ENCODE peak calls at places on chromosomes 11 and 22, in four cellular contexts. O, C, N and G are unnamed samples.

GRCh38 chr11:70191495-70192140 is 11.5 kb upstream of the FADD start:
- DNase-seq in O (peak; percentile 62), C (peak; percentile 78), N (peak; percentile 93), G (peak; percentile 79)

GRCh38 chr11:77634724-77635123 is 2.9 kb downstream of the CLNS1A start:
- DNase-seq in O (no peak), N (no peak), C (no peak), G (no peak)

GRCh38 chr11:46367916-46368267 is 13.6 kb upstream of the MDK start:
- DNase-seq in N (no peak), O (no peak), C (no peak), G (no peak)

GRCh38 chr11:6402061-6402470 is 11.8 kb downstream of the SMPD1 start:
- DNase-seq in N (no peak), C (no peak), O (no peak), G (no peak)

GRCh38 chr11:97092823-97093222 is 703.0 kb downstream of the JRKL start:
- DNase-seq in N (no peak), O (no peak), C (no peak), G (no peak)

GRCh38 chr22:30312053-30312452 is 14.7 kb downstream of the TBC1D10A start:
- DNase-seq in N (no peak), C (no peak), O (peak; percentile 51), G (no peak)

GRCh38 chr11:76663461-76663760 is 7.1 kb downstream of the LRRC32 start:
- DNase-seq in N (no peak), O (no peak), C (no peak), G (no peak)

GRCh38 chr22:46293591-46294260 is 2.9 kb upstream of the GTSE1 start:
- DNase-seq in N (no peak), C (no peak), O (no peak), G (no peak)

GRCh38 chr11:11025087-11025486 is 167.2 kb upstream of the ZBED5 start:
- DNase-seq in C (no peak), N (no peak), O (no peak), G (peak; percentile 26)

GRCh38 chr11:76164861-76165751 is 41.2 kb downstream of the WNT11 start:
- DNase-seq in N (no peak), C (no peak), O (no peak), G (no peak)

GRCh38 chr11:102139081-102139498 is 28.8 kb downstream of the YAP1 start:
- DNase-seq in O (no peak), C (no peak), N (no peak), G (no peak)

GRCh38 chr11:77596626-77597025 is 6.9 kb downstream of the AQP11 start:
- DNase-seq in N (no peak), O (no peak), C (no peak), G (no peak)

GRCh38 chr11:30774451-30774850 is 188.3 kb upstream of the MPPED2 start:
- DNase-seq in N (no peak), O (no peak), C (no peak), G (no peak)

GRCh38 chr11:64090811-64091516 is 55.2 kb downstream of the FLRT1 start:
- DNase-seq in O (no peak), C (no peak), N (peak; percentile 47), G (peak; percentile 31)

GRCh38 chr22:46001426-46002106 is 24.6 kb upstream of the WNT7B start:
- DNase-seq in O (no peak), N (no peak), C (no peak), G (no peak)

GRCh38 chr11:70072471-70073187 is 5.5 kb upstream of the ANO1 start:
- DNase-seq in O (no peak), N (no peak), C (no peak), G (no peak)

GRCh38 chr22:46462726-46463371 is 74.6 kb downstream of the CELSR1 start:
- DNase-seq in O (peak; percentile 90), C (peak; percentile 20), N (no peak), G (peak; percentile 66)

GRCh38 chr11:35012467-35013191 is 96.2 kb downstream of the PDHX start:
- DNase-seq in C (no peak), O (no peak), N (no peak), G (no peak)

GRCh38 chr22:21980547-21980946 is 2.0 kb downstream of the TOP3B start:
- DNase-seq in C (no peak), O (no peak), N (no peak), G (no peak)

GRCh38 chr22:35033635-35034296 is 32.2 kb upstream of the ISX start:
- DNase-seq in N (no peak), C (no peak), O (no peak), G (no peak)

GRCh38 chr11:66489636-66490035 is 9.4 kb downstream of the DPP3 start:
- DNase-seq in C (no peak), O (no peak), N (no peak), G (no peak)

GRCh38 chr11:121091492-121092179 is 9.4 kb upstream of the TECTA start:
- DNase-seq in N (no peak), C (no peak), O (no peak), G (no peak)

GRCh38 chr11:111540921-111541208 is 345 bp downstream of the LAYN start:
- DNase-seq in O (no peak), N (no peak), C (no peak), G (no peak)

GRCh38 chr11:111077938-111078337 is 167.6 kb upstream of the POU2AF2 start:
- DNase-seq in O (no peak), N (no peak), C (no peak), G (no peak)

GRCh38 chr11:46175401-46176002 is 54.2 kb upstream of the PHF21A start:
- DNase-seq in O (no peak), C (no peak), N (no peak), G (no peak)

GRCh38 chr11:18171377-18172000 is 1.1 kb upstream of the MRGPRX4 start:
- DNase-seq in N (peak; percentile 53), O (peak; percentile 23), C (peak; percentile 39), G (peak; percentile 37)

GRCh38 chr11:15926071-15926470 is 430.3 kb downstream of the SOX6 start:
- DNase-seq in N (no peak), O (no peak), C (no peak), G (no peak)

GRCh38 chr11:45887587-45887986 is 2.1 kb downstream of the MAPK8IP1 start:
- DNase-seq in N (no peak), O (no peak), C (no peak), G (no peak)

GRCh38 chr11:23574149-23574548 is 713.9 kb upstream of the CCDC179 start:
- DNase-seq in N (no peak), O (no peak), C (no peak), G (no peak)

GRCh38 chr22:50599816-50600454 is 658 bp upstream of the MAPK8IP2 start:
- DNase-seq in N (peak; percentile 84), C (peak; percentile 82), O (no peak), G (no peak)

GRCh38 chr11:109251230-109251629 is 170.8 kb upstream of the C11orf87 start:
- DNase-seq in C (no peak), O (no peak), N (no peak), G (no peak)

GRCh38 chr11:125892994-125893393 is 5.5 kb downstream of the HYLS1 start:
- DNase-seq in C (no peak), O (no peak), N (no peak), G (no peak)

GRCh38 chr11:118935381-118935780 is 9.7 kb upstream of the BCL9L start:
- DNase-seq in N (no peak), C (no peak), O (no peak), G (no peak)

GRCh38 chr22:47794851-47795250 is 1032.4 kb downstream of the TBC1D22A start:
- DNase-seq in N (no peak), O (no peak), C (no peak), G (no peak)

GRCh38 chr11:86999859-87000753 is 37.6 kb upstream of the TMEM135 start:
- DNase-seq in O (no peak), C (peak; percentile 90), N (no peak), G (peak; percentile 56)

DNA sequence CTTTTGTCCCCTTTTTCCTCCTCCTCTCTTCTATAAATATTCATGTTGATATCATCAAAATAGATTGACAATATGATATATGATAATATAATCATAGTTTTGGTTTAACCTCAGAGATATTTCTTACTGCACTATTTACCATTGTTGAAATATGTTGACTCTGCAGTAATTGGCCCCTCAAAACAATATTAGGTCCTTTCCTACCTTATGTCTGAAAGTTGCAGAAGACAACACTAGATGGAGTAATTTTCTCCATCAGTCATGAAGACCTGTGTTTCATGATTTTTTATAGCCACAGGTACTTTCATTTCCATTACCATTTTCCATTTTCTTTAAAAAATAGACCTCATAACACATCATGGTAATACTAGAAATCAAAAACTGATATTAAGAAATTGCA is 284.4 kb downstream of the LUZP2 start:
- DNase-seq in O (no peak), C (no peak), N (no peak), G (no peak)
- TF ChIP-seq CTCF in O (no peak), C (no peak), N (no peak), G (no peak)

GRCh38 chr11:116217006-116217405 is 555.8 kb downstream of the BUD13 start:
- DNase-seq in C (peak; percentile 20), N (peak; percentile 75), O (peak; percentile 27), G (peak; percentile 48)
- TF ChIP-seq MAX in C (no peak), N (no peak), O (no peak), G (no peak)

GRCh38 chr11:32864555-32864954 is 28.1 kb upstream of the QSER1 start:
- DNase-seq in O (no peak), C (no peak), N (no peak), G (no peak)

GRCh38 chr11:32861850-32862577 is 30.6 kb upstream of the QSER1 start:
- DNase-seq in C (no peak), N (no peak), O (no peak), G (no peak)

DNA sequence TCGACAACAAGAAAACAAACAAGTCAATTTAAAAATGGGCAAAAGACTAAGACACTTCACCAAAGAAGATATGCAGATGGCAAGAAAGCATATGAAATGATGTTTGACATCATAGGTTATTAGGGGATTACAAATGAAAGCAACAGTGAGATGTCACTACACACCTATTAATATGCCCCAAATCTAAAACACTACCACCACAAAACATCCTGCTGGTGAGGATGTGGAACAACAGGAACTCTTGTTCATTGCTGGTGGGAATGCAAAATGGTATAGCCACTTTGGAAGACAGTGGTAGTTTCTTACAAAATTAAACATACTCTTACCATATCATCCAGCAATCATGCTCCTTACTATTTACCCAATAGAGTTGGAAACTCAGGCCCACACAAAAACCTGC is 29.0 kb downstream of the PRRG4 start:
- DNase-seq in C (no peak), N (no peak), O (no peak), G (peak; percentile 17)
- TF ChIP-seq CTCF in C (no peak), N (peak; percentile 18), O (no peak), G (no peak)

GRCh38 chr11:123516238-123516637 is 86.2 kb downstream of the GRAMD1B start:
- DNase-seq in N (no peak), O (no peak), C (no peak), G (no peak)

GRCh38 chr11:123519055-123519796 is 89.2 kb downstream of the GRAMD1B start:
- DNase-seq in N (no peak), O (peak; percentile 7), C (no peak), G (no peak)

GRCh38 chr11:123519797-123520193 is 89.7 kb downstream of the GRAMD1B start:
- DNase-seq in N (no peak), C (no peak), O (no peak), G (no peak)

GRCh38 chr11:123517559-123518364 is 87.7 kb downstream of the GRAMD1B start:
- DNase-seq in O (no peak), N (no peak), C (no peak), G (no peak)

DNA sequence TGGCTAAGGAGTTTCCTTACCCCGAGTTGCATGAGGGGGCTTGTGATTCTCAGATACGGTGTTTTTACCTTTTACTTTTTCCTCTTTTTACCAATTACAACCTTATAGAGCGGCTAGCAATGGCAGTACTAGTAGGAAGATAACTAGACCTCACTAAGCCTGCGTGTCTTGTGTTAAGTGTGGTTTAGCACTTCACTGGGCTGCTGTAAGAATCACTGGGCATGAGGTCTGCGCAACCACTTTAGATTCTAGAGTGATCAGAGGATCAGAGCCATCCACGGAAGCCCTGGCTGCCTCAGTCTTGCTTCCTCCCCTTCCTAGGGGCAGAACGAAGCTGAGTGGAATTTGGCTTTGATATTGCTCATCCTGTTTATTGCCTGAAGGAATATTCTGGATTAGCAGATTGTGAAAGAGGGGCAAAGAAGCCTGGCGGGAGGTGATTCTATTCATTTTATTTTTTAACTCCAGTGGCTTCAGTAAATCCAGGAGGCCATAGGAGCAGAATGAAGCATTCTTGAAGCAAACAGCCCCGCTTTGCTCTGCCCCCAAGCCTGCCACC is 88.5 kb downstream of the GRAMD1B start:
- DNase-seq in N (no peak), O (no peak), C (no peak), G (no peak)
- TF ChIP-seq MAX in N (no peak), O (no peak), C (no peak), G (no peak)